ENCODE peak calls at places on chromosomes 11 and 22, in five cellular contexts. L, Z, G, O and U are unnamed samples.

GRCh38 chr11:2099523-2100316 is 39.5 kb downstream of the IGF2 start:
- DNase-seq in L (no peak), Z (no peak), G (no peak), O (peak; percentile 57), U (no peak)

GRCh38 chr11:67378544-67378943 is 5.1 kb upstream of the CLCF1 start:
- DNase-seq in L (no peak), Z (no peak), G (no peak), O (no peak), U (no peak)

GRCh38 chr22:25402501-25403283 is 161.8 kb upstream of the GRK3 start:
- DNase-seq in L (no peak), Z (no peak), G (no peak), O (peak; percentile 70), U (peak; percentile 65)

GRCh38 chr11:77039491-77040400 is 5.5 kb downstream of the B3GNT6 start:
- DNase-seq in L (no peak), Z (peak; percentile 24), G (no peak), O (peak; percentile 54), U (peak; percentile 50)

GRCh38 chr22:30781271-30781875 is 86.7 kb downstream of the OSBP2 start:
- DNase-seq in L (no peak), Z (no peak), G (no peak), O (no peak), U (no peak)

GRCh38 chr11:117378966-117379865 is 51.6 kb downstream of the CEP164 start:
- DNase-seq in L (no peak), Z (no peak), G (no peak), O (peak; percentile 44), U (no peak)

GRCh38 chr11:117230981-117231636 is 764 bp downstream of the PCSK7 start:
- DNase-seq in L (no peak), Z (no peak), G (no peak), O (no peak), U (no peak)

GRCh38 chr11:107675902-107676301 is 36.0 kb downstream of the SLN start:
- DNase-seq in L (no peak), Z (no peak), G (no peak), O (no peak), U (no peak)

GRCh38 chr22:44186121-44186510 is 5.4 kb downstream of the PARVG start:
- DNase-seq in L (no peak), Z (no peak), G (no peak), O (peak; percentile 27), U (no peak)

GRCh38 chr11:25755918-25756584 is 575.9 kb upstream of the ANO3 start:
- DNase-seq in L (no peak), Z (no peak), G (no peak), O (peak; percentile 53), U (no peak)

GRCh38 chr11:118666331-118666730 is 13.1 kb downstream of the TREH start:
- DNase-seq in L (no peak), Z (no peak), G (no peak), O (no peak), U (no peak)

GRCh38 chr22:31122532-31123291 is at the start of gene INPP5J:
- DNase-seq in L (peak; percentile 34), Z (peak; percentile 45), G (no peak), O (peak; percentile 87), U (peak; percentile 46)

GRCh38 chr22:23970816-23971482 is 3.3 kb downstream of the DDT start:
- DNase-seq in L (no peak), Z (no peak), G (no peak), O (peak; percentile 38), U (no peak)

GRCh38 chr11:134355656-134356055 is 23.9 kb downstream of the GLB1L2 start:
- DNase-seq in L (no peak), Z (no peak), G (no peak), O (peak; percentile 64), U (no peak)

GRCh38 chr11:66121453-66121852 is 51.4 kb downstream of the PACS1 start:
- DNase-seq in L (no peak), Z (no peak), G (no peak), O (no peak), U (no peak)

GRCh38 chr11:63915961-63916836 is 765 bp downstream of the RCOR2 start:
- DNase-seq in L (no peak), Z (no peak), G (peak; percentile 14), O (no peak), U (no peak)

GRCh38 chr11:47412152-47412746 is 3.9 kb downstream of the SLC39A13 start:
- DNase-seq in L (no peak), Z (no peak), G (no peak), O (peak; percentile 74), U (peak; percentile 53)

GRCh38 chr11:124657922-124658321 is 15.6 kb downstream of the SIAE start:
- DNase-seq in L (no peak), Z (no peak), G (no peak), O (no peak), U (no peak)

GRCh38 chr22:29073618-29074275 is 912 bp downstream of the KREMEN1 start:
- DNase-seq in L (no peak), Z (no peak), G (no peak), O (no peak), U (peak; percentile 34)

GRCh38 chr22:23767673-23768548 is at the start of gene CHCHD10:
- DNase-seq in L (no peak), Z (peak; percentile 61), G (peak; percentile 62), O (peak; percentile 92), U (peak; percentile 79)

GRCh38 chr22:19057539-19057938 is 64.7 kb downstream of the DGCR2 start:
- DNase-seq in L (no peak), Z (no peak), G (no peak), O (peak; percentile 62), U (no peak)

GRCh38 chr11:121538054-121538453 is 85.3 kb upstream of the SORL1-AS1 start:
- DNase-seq in L (no peak), Z (no peak), G (no peak), O (no peak), U (no peak)

GRCh38 chr11:101215069-101215468 is 85.5 kb upstream of the PGR start:
- DNase-seq in L (no peak), Z (no peak), G (no peak), O (no peak), U (no peak)

GRCh38 chr11:65124480-65125196 is 2.5 kb downstream of the MRPL49 start:
- DNase-seq in L (no peak), Z (no peak), G (no peak), O (peak; percentile 59), U (no peak)

GRCh38 chr11:36452987-36453386 is 57.1 kb downstream of the TRAF6 start:
- DNase-seq in L (no peak), Z (no peak), G (no peak), O (no peak), U (peak; percentile 6)

GRCh38 chr11:61754534-61755482 is 2.4 kb downstream of the MYRF start:
- DNase-seq in L (no peak), Z (peak; percentile 75), G (no peak), O (no peak), U (no peak)

GRCh38 chr22:39292561-39293074 is 26.8 kb downstream of the RPL3 start:
- DNase-seq in L (peak; percentile 72), Z (peak; percentile 96), G (no peak), O (peak; percentile 93), U (peak; percentile 93)

GRCh38 chr22:43631201-43631600 is 180.9 kb downstream of the EFCAB6 start:
- DNase-seq in L (no peak), Z (no peak), G (no peak), O (no peak), U (no peak)

GRCh38 chr11:10669258-10670033 is 24.1 kb downstream of the IRAG1 start:
- DNase-seq in L (no peak), Z (peak; percentile 66), G (no peak), O (peak; percentile 79), U (peak; percentile 45)

GRCh38 chr11:82556210-82556609 is 177.5 kb downstream of the FAM181B start:
- DNase-seq in L (no peak), Z (no peak), G (no peak), O (no peak), U (no peak)

GRCh38 chr22:17753401-17753989 is 20.8 kb downstream of the BID start:
- DNase-seq in L (no peak), Z (peak; percentile 20), G (no peak), O (no peak), U (no peak)

GRCh38 chr11:73193251-73194033 is 24.6 kb upstream of the P2RY2 start:
- DNase-seq in L (no peak), Z (no peak), G (no peak), O (peak; percentile 52), U (no peak)

GRCh38 chr22:29580200-29580810 is 608 bp downstream of the NIPSNAP1 start:
- DNase-seq in L (no peak), Z (no peak), G (no peak), O (no peak), U (no peak)

GRCh38 chr22:27808730-27809129 is 7.2 kb upstream of the MN1 start:
- DNase-seq in L (no peak), Z (no peak), G (no peak), O (no peak), U (no peak)

GRCh38 chr22:40300884-40301672 is 45.2 kb upstream of the ADSL start:
- DNase-seq in L (no peak), Z (no peak), G (no peak), O (no peak), U (no peak)

GRCh38 chr11:75490221-75491181 is 35.2 kb downstream of the GDPD5 start:
- DNase-seq in L (no peak), Z (no peak), G (no peak), O (no peak), U (no peak)

GRCh38 chr22:36339171-36340065 is 48.3 kb downstream of the MYH9 start:
- DNase-seq in L (no peak), Z (peak; percentile 66), G (no peak), O (no peak), U (peak; percentile 74)